ENCODE peak calls at places on chromosomes 6 and 20, in four cellular contexts. G is GM12878, K is HepG2, Z is H1. R is an unnamed sample.

GRCh38 chr6:170108456-170108855 is 182.4 kb downstream of the DLL1 start:
- DNase-seq in Z (peak), G (no peak), K (no peak), R (no peak)

GRCh38 chr20:35572838-35573237 is 31.0 kb downstream of the ERGIC3 start:
- DNase-seq in G (no peak), K (no peak), Z (no peak), R (no peak)

GRCh38 chr20:25289886-25290597 is 42.2 kb downstream of the PYGB start:
- DNase-seq in G (no peak), Z (no peak), K (no peak), R (no peak)

GRCh38 chr6:141388666-141389065 is 744.1 kb upstream of the GJE1 start:
- DNase-seq in Z (no peak), K (no peak), G (no peak), R (peak)

GRCh38 chr20:1108437-1108920 is 9.9 kb upstream of the PSMF1 start:
- DNase-seq in Z (peak), K (peak), G (no peak), R (peak)

GRCh38 chr20:41029150-41029872 is 689 bp downstream of the TOP1 start:
- DNase-seq in Z (peak), G (no peak), K (no peak), R (no peak)

GRCh38 chr20:59603727-59604608 is at the start of gene PHACTR3:
- DNase-seq in G (no peak), K (no peak), Z (peak), R (no peak)

GRCh38 chr6:44366781-44367180 is 20.7 kb upstream of the CDC5L start:
- DNase-seq in K (no peak), G (no peak), Z (no peak), R (no peak)

GRCh38 chr6:83307849-83308248 is 114.7 kb downstream of the RWDD2A start:
- DNase-seq in K (no peak), Z (no peak), G (no peak), R (no peak)

GRCh38 chr6:13762648-13763441 is 51.2 kb upstream of the RANBP9 start:
- DNase-seq in Z (no peak), G (peak), K (no peak), R (no peak)

GRCh38 chr20:19832875-19833274 is 74.8 kb downstream of the RIN2 start:
- DNase-seq in Z (no peak), K (no peak), G (no peak), R (no peak)

GRCh38 chr20:41005361-41005729 is 23.3 kb upstream of the TOP1 start:
- DNase-seq in G (no peak), Z (no peak), K (no peak), R (no peak)

GRCh38 chr20:24419786-24420185 is 49.6 kb upstream of the SYNDIG1 start:
- DNase-seq in G (no peak), Z (no peak), K (no peak), R (no peak)

GRCh38 chr20:57266251-57267157 is at the start of gene BMP7:
- DNase-seq in Z (peak), K (no peak), G (no peak), R (no peak)

GRCh38 chr6:35299674-35300073 is 2.1 kb downstream of the DEF6 start:
- DNase-seq in K (no peak), G (no peak), Z (no peak), R (no peak)

GRCh38 chr6:160002882-160003281 is 34.0 kb downstream of the IGF2R start:
- DNase-seq in G (no peak), K (no peak), Z (no peak), R (no peak)

GRCh38 chr20:19976595-19977372 is 40.4 kb upstream of the NAA20 start:
- DNase-seq in Z (peak), G (no peak), K (peak), R (peak)

GRCh38 chr20:8260837-8261241 is 128.8 kb downstream of the PLCB1 start:
- DNase-seq in Z (no peak), G (no peak), K (no peak), R (no peak)

GRCh38 chr20:2305479-2305878 is 9.7 kb downstream of the TGM3 start:
- DNase-seq in G (no peak), K (no peak), Z (no peak), R (no peak)

GRCh38 chr6:33694401-33694931 is 17.0 kb downstream of the UQCC2 start:
- DNase-seq in G (no peak), Z (no peak), K (no peak), R (no peak)

GRCh38 chr20:59845472-59845871 is 88.0 kb downstream of the SYCP2 start:
- DNase-seq in K (no peak), G (no peak), Z (no peak), R (no peak)

GRCh38 chr6:37257320-37257633 is 295 bp upstream of the TBC1D22B start:
- DNase-seq in G (no peak), K (no peak), Z (no peak), R (no peak)

GRCh38 chr6:152952045-152952444 is 30.8 kb downstream of the FBXO5 start:
- DNase-seq in Z (no peak), K (peak), G (no peak), R (no peak)

GRCh38 chr20:11221046-11221445 is 547.2 kb upstream of the JAG1 start:
- DNase-seq in G (no peak), Z (no peak), K (no peak), R (no peak)

GRCh38 chr20:23254034-23254433 is 96.6 kb upstream of the NXT1 start:
- DNase-seq in G (no peak), K (no peak), Z (peak), R (no peak)

GRCh38 chr20:16476032-16476431 is 97.2 kb downstream of the KIF16B start:
- DNase-seq in G (peak), Z (no peak), K (peak), R (peak)

GRCh38 chr6:96116674-96117073 is 100.9 kb downstream of the FUT9 start:
- DNase-seq in K (no peak), G (no peak), Z (no peak), R (no peak)

GRCh38 chr20:25016471-25016870 is 23.9 kb upstream of the APMAP start:
- DNase-seq in K (no peak), G (no peak), Z (no peak), R (no peak)

GRCh38 chr6:25943887-25944286 is 13.4 kb upstream of the SLC17A2 start:
- DNase-seq in K (no peak), G (no peak), Z (no peak), R (no peak)

GRCh38 chr6:145845557-145845956 is 31.0 kb upstream of the FBXO30 start:
- DNase-seq in K (no peak), Z (no peak), G (no peak), R (no peak)

GRCh38 chr6:143642403-143642802 is 35.4 kb upstream of the PHACTR2 start:
- DNase-seq in G (no peak), Z (no peak), K (no peak), R (no peak)

GRCh38 chr6:125066964-125067363 is 86.6 kb upstream of the TPD52L1 start:
- DNase-seq in Z (no peak), G (no peak), K (no peak), R (no peak)

GRCh38 chr6:35302604-35303218 is 5.1 kb downstream of the DEF6 start:
- DNase-seq in G (peak), Z (peak), K (no peak), R (peak)

GRCh38 chr6:14372738-14373484 is 255.3 kb downstream of the CD83 start:
- DNase-seq in G (no peak), K (no peak), Z (no peak), R (no peak)

DNA sequence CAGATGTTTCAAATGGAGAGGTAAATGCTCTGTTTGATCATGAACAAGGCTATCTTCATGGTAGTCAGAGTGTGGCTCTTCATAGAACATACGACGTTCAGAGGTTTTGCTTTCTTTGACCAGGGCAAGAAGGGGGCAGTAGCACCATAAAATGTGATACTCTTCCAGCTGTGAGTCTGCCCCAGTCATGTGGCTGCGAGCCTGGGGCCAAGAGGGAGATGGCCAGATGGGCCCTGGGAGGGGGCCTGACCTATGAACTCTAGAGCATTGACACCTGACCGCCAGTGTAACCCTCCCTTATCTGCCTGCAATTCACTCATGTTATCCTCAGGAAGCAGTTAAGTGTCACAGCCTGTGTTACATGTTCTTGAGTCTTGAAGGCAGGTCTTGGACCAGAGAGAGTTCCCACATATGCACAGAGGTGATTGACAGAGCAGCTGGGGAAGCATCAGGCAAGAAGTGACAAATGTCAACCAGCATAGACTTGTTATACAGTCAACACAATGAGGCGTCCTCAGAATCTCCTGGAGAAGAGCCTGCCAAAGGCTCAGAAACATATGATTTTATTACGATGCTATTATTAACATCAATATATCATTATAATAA is 55.0 kb downstream of the SCML4 start:
- DNase-seq in Z (no peak), G (no peak), K (peak), R (no peak)
- TF ChIP-seq SUZ12 in Z (no peak), G (no peak), K (no peak), R (no peak)

DNA sequence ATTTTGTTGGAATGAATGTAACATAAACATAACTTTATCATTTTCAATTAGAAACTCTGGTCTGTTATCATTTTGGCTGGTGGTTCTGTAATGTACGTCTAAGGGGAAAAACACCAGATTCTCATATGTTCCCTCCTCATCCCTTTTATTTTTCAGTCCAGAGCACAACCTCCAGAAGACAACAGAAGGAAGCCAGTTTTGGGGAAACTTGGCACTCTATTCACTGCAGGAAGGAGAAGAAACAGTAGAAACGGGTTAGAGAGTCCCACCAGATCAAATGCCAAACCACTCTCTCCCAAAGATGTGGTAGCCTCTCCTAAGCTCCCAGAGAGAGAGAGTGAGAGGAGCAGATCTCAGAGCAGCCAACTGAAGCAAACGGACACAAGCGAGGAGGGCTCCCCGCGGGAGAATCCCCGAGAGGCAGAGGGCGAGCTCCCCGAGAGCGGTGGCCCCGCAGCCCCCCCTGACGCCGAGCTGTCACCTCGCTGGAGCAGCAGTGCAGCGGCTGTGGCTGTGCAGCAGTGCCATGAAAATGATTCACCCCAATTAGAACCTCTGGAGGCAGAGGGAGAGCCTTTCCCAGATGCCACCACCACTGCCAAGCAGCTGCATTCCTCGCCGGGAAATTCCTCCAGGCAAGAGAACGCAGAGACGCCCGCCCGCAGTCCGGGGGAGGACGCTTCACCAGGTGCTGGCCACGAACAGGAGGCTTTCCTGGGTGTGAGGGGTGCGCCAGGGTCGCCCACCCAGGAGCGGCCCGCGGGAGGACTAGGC is 117.8 kb downstream of the RTN4IP1 start:
- DNase-seq in G (no peak), K (peak), Z (peak), R (no peak)
- H3K9ac ChIP-seq in G (peak), K (peak), Z (no peak), R (no peak)

GRCh38 chr6:139037490-139037889 is 8.9 kb downstream of the ABRACL start:
- DNase-seq in Z (no peak), K (no peak), G (no peak), R (no peak)
- TF ChIP-seq SUZ12 in Z (no peak), K (no peak), G (no peak), R (no peak)

GRCh38 chr6:70391513-70391912 is 21.8 kb upstream of the FAM135A start:
- DNase-seq in Z (no peak), G (no peak), K (no peak), R (no peak)
- H3K9ac ChIP-seq in Z (no peak), G (no peak), K (no peak), R (no peak)

GRCh38 chr6:16851758-16852157 is 90.5 kb upstream of the ATXN1 start:
- DNase-seq in G (peak), Z (no peak), K (no peak), R (no peak)

GRCh38 chr6:16850332-16851022 is 89.2 kb upstream of the ATXN1 start:
- DNase-seq in K (no peak), Z (no peak), G (no peak), R (no peak)

GRCh38 chr6:16851044-16851540 is 89.8 kb upstream of the ATXN1 start:
- DNase-seq in K (no peak), G (no peak), Z (no peak), R (no peak)

GRCh38 chr6:16846399-16846778 is 85.1 kb upstream of the ATXN1 start:
- DNase-seq in Z (no peak), K (no peak), G (no peak), R (no peak)

GRCh38 chr6:16849280-16850210 is 88.3 kb upstream of the ATXN1 start:
- DNase-seq in Z (peak), K (peak), G (no peak), R (no peak)
- TF ChIP-seq SUZ12 in Z (no peak), K (no peak), G (no peak), R (no peak)

DNA sequence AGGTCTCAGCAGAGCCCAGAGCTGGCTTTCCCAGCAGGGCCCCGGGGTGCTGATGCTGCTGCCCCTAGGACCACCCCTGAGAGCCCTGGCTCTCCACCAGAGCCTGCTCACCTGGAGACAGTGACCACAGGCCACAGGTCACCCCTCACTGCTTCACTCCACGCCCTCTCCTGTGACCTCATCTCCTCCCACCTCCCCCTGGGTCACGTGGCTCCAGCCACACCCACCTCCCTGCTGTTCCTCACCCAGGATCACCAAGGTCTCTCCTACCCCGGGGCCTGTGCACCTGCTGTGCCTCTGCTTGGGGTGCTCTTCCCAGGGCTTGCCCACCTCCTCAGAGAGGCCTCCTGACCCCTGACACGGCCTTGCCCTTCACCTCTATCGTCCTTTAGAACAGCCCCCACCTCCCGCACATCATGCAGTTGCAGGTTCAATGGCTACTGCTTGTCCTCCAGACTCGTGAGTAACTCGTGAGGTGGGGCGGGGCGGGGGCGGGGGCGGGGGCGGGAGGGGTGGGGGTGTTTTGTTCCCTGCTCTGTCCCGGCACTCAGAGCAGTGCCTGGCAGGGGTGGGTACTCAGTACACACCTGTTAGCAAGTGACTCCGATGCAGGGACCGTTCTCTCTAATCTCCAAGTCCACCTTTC is 468.0 kb downstream of the PREX1 start:
- DNase-seq in G (peak), Z (no peak), K (peak), R (no peak)
- H3K9ac ChIP-seq in G (peak), Z (no peak), K (peak), R (no peak)

DNA sequence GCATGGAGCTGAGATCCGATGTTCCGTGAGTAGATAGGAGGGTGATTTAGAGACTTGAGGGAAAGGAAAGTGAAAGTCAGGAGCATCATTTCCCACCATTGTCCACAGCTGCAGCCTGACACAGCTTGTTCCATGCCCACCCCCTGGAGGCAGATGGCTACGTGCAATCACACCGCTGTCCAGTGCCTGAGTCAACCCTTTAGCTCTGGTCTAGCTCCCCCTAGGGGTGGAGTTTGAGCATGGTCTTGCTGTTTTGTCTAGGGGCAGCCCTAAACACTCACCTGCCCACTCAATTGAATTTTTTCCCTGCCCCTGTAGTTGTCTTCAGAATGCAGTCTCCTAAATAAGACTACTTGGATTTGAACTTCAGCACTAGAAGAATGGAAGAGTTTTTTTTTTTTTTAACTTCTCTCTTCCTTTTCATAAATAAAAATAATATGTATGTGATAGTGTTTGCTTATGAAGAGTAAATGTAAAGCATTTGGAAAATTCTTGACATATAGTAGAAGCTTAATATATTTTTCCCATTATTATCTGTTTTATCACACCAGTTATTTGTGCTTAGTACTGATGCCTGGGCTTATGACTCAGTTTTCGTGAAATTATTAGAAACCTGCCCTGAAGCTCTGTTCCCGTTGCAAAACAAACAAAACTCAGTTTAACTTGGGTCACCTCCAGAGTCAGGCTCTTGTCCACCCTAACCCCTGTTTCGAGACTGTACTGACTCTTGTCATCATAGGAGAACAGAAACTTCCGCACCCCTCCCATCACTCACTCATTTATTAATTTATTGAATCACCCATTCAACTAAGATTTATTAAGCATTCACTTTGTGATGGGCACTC is 814.8 kb downstream of the MAFB start:
- DNase-seq in Z (peak), G (peak), K (peak), R (peak)
- TF ChIP-seq SUZ12 in Z (no peak), G (no peak), K (no peak), R (no peak)

GRCh38 chr6:166595949-166596348 is 9.5 kb upstream of the RAMACL start:
- DNase-seq in Z (no peak), G (no peak), K (no peak), R (no peak)
- H3K9ac ChIP-seq in Z (no peak), G (no peak), K (no peak), R (no peak)

DNA sequence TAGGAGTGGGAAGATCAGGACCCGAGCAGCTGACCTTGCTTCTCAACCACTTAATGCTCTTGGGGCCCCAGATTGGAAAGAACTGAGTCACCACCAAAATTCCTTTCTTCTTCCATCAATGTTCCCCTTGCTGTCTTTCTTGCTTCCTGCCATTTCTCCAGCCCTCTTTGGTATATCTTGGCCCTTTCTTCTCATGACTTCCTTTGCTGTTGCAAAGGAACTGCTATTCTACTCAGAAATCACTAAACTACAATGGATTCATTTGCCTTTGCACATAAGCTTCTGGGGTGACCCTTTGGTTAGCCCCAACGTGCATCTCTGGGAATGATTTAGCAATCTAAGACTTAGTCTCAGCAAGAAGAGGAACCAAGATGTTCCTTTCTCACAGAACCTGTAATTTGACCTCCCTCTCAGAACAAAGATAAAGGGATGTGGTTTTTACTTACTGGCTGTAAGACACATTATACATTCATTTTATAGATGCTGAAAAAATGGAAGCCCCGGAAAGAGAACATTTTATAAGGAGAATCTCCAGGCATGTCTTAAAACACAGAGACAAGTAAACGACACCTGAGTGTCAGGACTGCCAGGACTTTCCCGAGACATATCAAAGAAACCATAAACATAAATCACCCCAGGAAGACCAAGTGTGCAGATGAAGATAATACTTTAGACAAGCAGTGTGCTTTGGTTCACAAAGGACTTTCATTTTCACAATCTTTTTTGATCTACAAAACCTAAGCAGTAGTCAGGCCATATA is 98.9 kb upstream of the TNFAIP3 start:
- DNase-seq in Z (no peak), G (peak), K (no peak), R (no peak)
- TF ChIP-seq SUZ12 in Z (no peak), G (no peak), K (no peak), R (no peak)

DNA sequence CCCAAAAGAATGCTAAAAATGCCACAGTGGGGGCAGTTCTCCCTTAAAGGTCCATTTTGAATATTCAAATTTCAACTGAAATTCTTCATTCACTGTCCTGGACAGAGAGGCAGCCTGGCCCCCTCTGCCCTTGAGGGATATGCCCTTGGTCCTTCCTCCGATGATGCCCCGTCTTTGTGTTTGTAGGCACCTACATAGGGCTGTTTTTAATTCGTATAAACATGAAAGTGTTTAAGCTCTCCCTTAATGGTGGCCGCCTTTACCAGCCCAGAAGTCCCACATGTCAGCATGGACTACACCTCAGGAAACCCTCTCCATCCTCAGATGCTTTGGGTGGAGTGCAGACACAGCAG is 70.2 kb downstream of the SSR1 start:
- DNase-seq in K (no peak), G (no peak), Z (no peak), R (no peak)
- H3K9ac ChIP-seq in K (no peak), G (peak), Z (no peak), R (peak)